ENCODE peak calls at places on chromosomes 4 and X, in six cellular contexts. O, N, K, U, T and V are unnamed samples.

GRCh38 chr4:143558286-143558685 is 44.8 kb downstream of the SMARCA5 start:
- DNase-seq in O (no peak), N (no peak), K (no peak), U (no peak), T (no peak), V (no peak)

GRCh38 chr4:129344058-129344457 is 248.1 kb downstream of the C4orf33 start:
- DNase-seq in O (peak), N (no peak), K (peak), U (no peak), T (peak), V (peak)

GRCh38 chrX:136639506-136640176 is 8.3 kb upstream of the CD40LG start:
- DNase-seq in O (no peak), N (no peak), K (peak), U (no peak), T (no peak), V (peak)

GRCh38 chrX:27591938-27592337 is 1.8 kb downstream of the DCAF8L2 start:
- DNase-seq in O (no peak), N (no peak), K (no peak), U (no peak), T (no peak), V (no peak)

GRCh38 chr4:176340871-176341685 is 21.3 kb downstream of the SPCS3 start:
- DNase-seq in O (peak), N (no peak), K (peak), U (no peak), T (no peak), V (peak)

GRCh38 chr4:82890913-82891727 is at the start of gene SEC31A:
- DNase-seq in O (peak), N (peak), K (peak), U (peak), T (peak), V (peak)

GRCh38 chrX:13103111-13103913 is 58.9 kb upstream of the FAM9C start:
- DNase-seq in O (no peak), N (no peak), K (no peak), U (no peak), T (no peak), V (no peak)

GRCh38 chr4:54525602-54526001 is 132.2 kb upstream of the KIT start:
- DNase-seq in O (peak), N (no peak), K (peak), U (no peak), T (no peak), V (peak)

GRCh38 chrX:13386636-13387035 is 66.8 kb upstream of the ATXN3L start:
- DNase-seq in O (no peak), N (no peak), K (no peak), U (no peak), T (no peak), V (no peak)

GRCh38 chr4:163701915-163702314 is 207.4 kb downstream of the TMA16 start:
- DNase-seq in O (no peak), N (no peak), K (peak), U (no peak), T (no peak), V (no peak)

GRCh38 chr4:131137196-131137595 is 2011.9 kb upstream of the PCDH10 start:
- DNase-seq in O (no peak), N (no peak), K (no peak), U (no peak), T (no peak), V (no peak)

GRCh38 chr4:112633477-112634235 is 3.1 kb downstream of the ZGRF1 start:
- DNase-seq in O (peak), N (no peak), K (peak), U (no peak), T (no peak), V (peak)

GRCh38 chr4:172362569-172362968 is 549.4 kb downstream of the GALNTL6 start:
- DNase-seq in O (no peak), N (no peak), K (no peak), U (no peak), T (no peak), V (no peak)

GRCh38 chr4:188606635-188607034 is 467.4 kb downstream of the TRIML1 start:
- DNase-seq in O (no peak), N (no peak), K (no peak), U (no peak), T (no peak), V (no peak)

GRCh38 chrX:102976793-102977495 is 39.9 kb downstream of the RAB40AL start:
- DNase-seq in O (no peak), N (no peak), K (peak), U (no peak), T (no peak), V (peak)

GRCh38 chr4:17097369-17097768 is 198.9 kb upstream of the LDB2 start:
- DNase-seq in O (no peak), N (no peak), K (no peak), U (no peak), T (no peak), V (no peak)

GRCh38 chrX:81195712-81196111 is 6.0 kb downstream of the HMGN5 start:
- DNase-seq in O (peak), N (peak), K (peak), U (peak), T (peak), V (peak)

GRCh38 chr4:122041312-122041711 is 89.5 kb upstream of the TRPC3 start:
- DNase-seq in O (no peak), N (no peak), K (no peak), U (no peak), T (no peak), V (no peak)

GRCh38 chr4:150385606-150386005 is 196.3 kb upstream of the MAB21L2 start:
- DNase-seq in O (no peak), N (no peak), K (peak), U (no peak), T (no peak), V (peak)

GRCh38 chr4:38177792-38178665 is 217.8 kb downstream of the PTTG2 start:
- DNase-seq in O (no peak), N (peak), K (no peak), U (no peak), T (peak), V (peak)

GRCh38 chr4:39043697-39044363 is 11.6 kb upstream of the TMEM156 start:
- DNase-seq in O (peak), N (no peak), K (peak), U (no peak), T (no peak), V (peak)

GRCh38 chrX:43716144-43716543 is 60.0 kb downstream of the MAOA start:
- DNase-seq in O (no peak), N (no peak), K (no peak), U (no peak), T (no peak), V (no peak)

GRCh38 chr4:96652158-96652557 is 812.3 kb downstream of the PDHA2 start:
- DNase-seq in O (no peak), N (no peak), K (no peak), U (no peak), T (no peak), V (peak)

GRCh38 chrX:41145920-41146608 is 60.8 kb downstream of the USP9X start:
- DNase-seq in O (peak), N (no peak), K (peak), U (no peak), T (no peak), V (peak)

GRCh38 chr4:157303471-157303960 is 83.0 kb downstream of the GRIA2 start:
- DNase-seq in O (no peak), N (no peak), K (no peak), U (no peak), T (no peak), V (no peak)

GRCh38 chr4:173367285-173367684 is 3.5 kb upstream of the SAP30 start:
- DNase-seq in O (no peak), N (no peak), K (no peak), U (no peak), T (no peak), V (peak)

GRCh38 chr4:165060938-165061337 is 7.3 kb downstream of the TRIM75 start:
- DNase-seq in O (no peak), N (no peak), K (no peak), U (no peak), T (no peak), V (no peak)
- TF ChIP-seq CTCF in O (no peak), N (no peak), K (peak), U (no peak), T (no peak), V (peak)

GRCh38 chrX:47643926-47644325 is 6.4 kb downstream of the ELK1 start:
- DNase-seq in O (peak), N (no peak), K (no peak), U (no peak), T (no peak), V (peak)
- TF ChIP-seq CTCF in O (peak), N (no peak), K (peak), U (no peak), T (no peak), V (peak)

DNA sequence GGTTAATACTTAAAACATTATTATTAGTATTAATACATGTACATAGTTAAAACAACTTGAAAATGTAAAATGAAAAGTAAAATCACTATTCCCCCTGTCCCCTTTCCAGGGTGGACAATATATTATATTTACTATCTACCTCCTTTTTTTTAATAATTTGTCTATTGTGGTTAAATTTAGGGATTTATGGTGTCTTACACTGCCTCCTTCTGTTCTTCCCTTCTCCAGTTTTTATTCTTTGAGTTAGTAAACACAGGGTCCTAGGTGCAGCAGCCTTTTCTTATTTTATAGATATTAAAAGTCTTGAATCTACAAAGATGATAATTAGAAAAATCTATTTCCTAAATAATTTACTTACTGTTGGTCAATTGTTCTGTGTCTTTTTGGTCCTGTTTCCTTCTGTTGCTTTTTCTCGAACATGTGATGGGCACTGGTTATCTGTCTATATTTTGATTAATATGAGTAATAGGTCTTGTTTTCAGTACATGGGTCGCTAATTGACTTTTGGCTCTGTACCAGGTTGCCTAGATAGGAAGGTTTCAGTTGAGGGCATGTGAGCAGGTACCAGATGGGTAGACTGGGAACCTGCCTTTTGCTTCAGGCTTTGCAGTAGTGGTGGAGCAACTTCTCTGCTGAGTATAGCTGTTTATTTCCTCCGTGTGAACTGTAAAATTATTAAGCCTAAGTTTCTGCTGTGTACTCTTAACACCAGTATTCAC is 1.1 kb downstream of the NUDT9 start:
- DNase-seq in O (no peak), N (no peak), K (no peak), U (no peak), T (no peak), V (no peak)
- TF ChIP-seq CTCF in O (peak), N (no peak), K (no peak), U (no peak), T (no peak), V (no peak)

GRCh38 chrX:39840141-39841126 is 257.3 kb downstream of the BCOR start:
- DNase-seq in O (no peak), N (no peak), K (no peak), U (no peak), T (no peak), V (no peak)

GRCh38 chrX:39841604-39842003 is 256.2 kb downstream of the BCOR start:
- DNase-seq in O (no peak), N (no peak), K (no peak), U (no peak), T (no peak), V (no peak)

GRCh38 chrX:39837688-39838087 is 260.1 kb downstream of the BCOR start:
- DNase-seq in O (no peak), N (no peak), K (no peak), U (no peak), T (no peak), V (no peak)

GRCh38 chrX:39836802-39837420 is 260.8 kb downstream of the BCOR start:
- DNase-seq in O (no peak), N (no peak), K (no peak), U (no peak), T (no peak), V (no peak)

GRCh38 chrX:39839371-39839770 is 258.4 kb downstream of the BCOR start:
- DNase-seq in O (no peak), N (no peak), K (no peak), U (no peak), T (no peak), V (no peak)
- TF ChIP-seq CTCF in O (no peak), N (no peak), K (no peak), U (no peak), T (no peak), V (no peak)

GRCh38 chrX:11427082-11428033 is 134.1 kb downstream of the AMELX start:
- DNase-seq in O (no peak), N (peak), K (no peak), U (no peak), T (peak), V (no peak)
- TF ChIP-seq CTCF in O (no peak), N (no peak), K (peak), U (no peak), T (no peak), V (peak)